ENCODE peak calls at places on chromosome 4, in seven cellular contexts. D, T, C, Y, V, Z and S are unnamed samples.

GRCh38 chr4:76754439-76754838 is 143.5 kb downstream of the SOWAHB start:
- DNase-seq in D (no peak), T (no peak), C (no peak), Y (no peak), V (no peak), Z (no peak), S (no peak)

GRCh38 chr4:145619639-145619996 is 433 bp downstream of the MMAA start:
- DNase-seq in D (no peak), T (peak; percentile 71), C (no peak), Y (no peak), V (peak; percentile 32), Z (no peak), S (no peak)

GRCh38 chr4:107220976-107221375 is 184.9 kb upstream of the DKK2 start:
- DNase-seq in D (no peak), T (peak; percentile 92), C (no peak), Y (no peak), V (no peak), Z (no peak), S (no peak)

GRCh38 chr4:74397748-74398426 is 32.9 kb downstream of the EREG start:
- DNase-seq in D (no peak), T (peak; percentile 29), C (no peak), Y (no peak), V (no peak), Z (no peak), S (peak; percentile 2)

GRCh38 chr4:68873218-68873502 is 57.4 kb downstream of the UGT2B10 start:
- DNase-seq in D (no peak), T (no peak), C (no peak), Y (no peak), V (no peak), Z (no peak), S (no peak)

GRCh38 chr4:2418652-2419571 is at the start of gene CFAP99:
- DNase-seq in D (peak; percentile 98), T (peak; percentile 97), C (peak; percentile 94), Y (peak; percentile 98), V (peak; percentile 93), Z (peak; percentile 98), S (peak; percentile 92)

GRCh38 chr4:13641084-13641483 is 13.6 kb upstream of the BOD1L1 start:
- DNase-seq in D (no peak), T (no peak), C (no peak), Y (no peak), V (no peak), Z (no peak), S (no peak)

GRCh38 chr4:3255611-3256186 is 6.7 kb downstream of the MSANTD1 start:
- DNase-seq in D (no peak), T (no peak), C (no peak), Y (no peak), V (no peak), Z (peak; percentile 53), S (no peak)

GRCh38 chr4:42371306-42372063 is 25.8 kb upstream of the SHISA3 start:
- DNase-seq in D (no peak), T (peak; percentile 51), C (peak; percentile 70), Y (peak; percentile 51), V (peak; percentile 67), Z (no peak), S (peak; percentile 52)

GRCh38 chr4:122826000-122826595 is 533 bp upstream of the FGF2 start:
- DNase-seq in D (no peak), T (no peak), C (no peak), Y (no peak), V (peak; percentile 14), Z (no peak), S (no peak)

GRCh38 chr4:24115101-24115500 is 225.3 kb upstream of the PPARGC1A start:
- DNase-seq in D (no peak), T (no peak), C (no peak), Y (no peak), V (no peak), Z (no peak), S (no peak)
- H3K4me3 ChIP-seq in D (no peak overlapping the region), T (no peak overlapping the region), C (no peak overlapping the region), Y (no peak overlapping the region), V (no peak overlapping the region), Z (no peak overlapping the region), S (no peak overlapping the region)

GRCh38 chr4:8759987-8760386 is 111.7 kb downstream of the HMX1 start:
- DNase-seq in D (no peak), T (no peak), C (no peak), Y (no peak), V (no peak), Z (peak; percentile 20), S (no peak)
- H3K4me3 ChIP-seq in D (no peak overlapping the region), T (no peak overlapping the region), C (no peak overlapping the region), Y (no peak overlapping the region), V (no peak overlapping the region), Z (no peak overlapping the region), S (no peak overlapping the region)

GRCh38 chr4:25213327-25213979 is 20.4 kb upstream of the PI4K2B start:
- DNase-seq in D (no peak), T (no peak), C (no peak), Y (no peak), V (no peak), Z (no peak), S (no peak)

GRCh38 chr4:25209702-25210101 is 24.1 kb upstream of the PI4K2B start:
- DNase-seq in D (no peak), T (no peak), C (no peak), Y (peak; percentile 71), V (no peak), Z (no peak), S (no peak)

GRCh38 chr4:25211721-25212120 is 22.1 kb upstream of the PI4K2B start:
- DNase-seq in D (no peak), T (no peak), C (no peak), Y (no peak), V (no peak), Z (no peak), S (no peak)

GRCh38 chr4:25212822-25213221 is 21.0 kb upstream of the PI4K2B start:
- DNase-seq in D (no peak), T (no peak), C (no peak), Y (no peak), V (no peak), Z (no peak), S (no peak)

DNA sequence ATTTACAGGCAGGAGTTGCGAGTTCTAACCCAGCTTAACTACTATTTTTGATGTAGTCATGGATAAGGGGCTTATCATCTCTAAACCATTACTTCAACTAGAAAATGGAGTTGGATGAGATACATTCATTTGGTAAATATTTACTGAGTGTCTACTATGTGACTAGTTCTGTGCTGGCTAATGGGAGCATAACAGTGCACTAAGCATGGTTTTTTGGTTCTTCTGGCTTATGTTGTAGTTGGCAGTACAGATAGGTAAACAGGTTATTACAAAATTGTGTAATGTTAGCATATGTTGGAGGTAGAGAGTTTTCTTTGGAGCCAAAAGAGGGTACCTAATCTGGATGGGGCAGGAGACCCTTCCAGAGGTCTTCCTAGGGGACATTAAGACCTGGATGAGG is 25.8 kb upstream of the PI4K2B start:
- DNase-seq in D (no peak), T (no peak), C (no peak), Y (no peak), V (no peak), Z (no peak), S (no peak)
- H3K4me3 ChIP-seq in D (no peak overlapping the region), T (no peak overlapping the region), C (no peak overlapping the region), Y (no peak overlapping the region), V (no peak overlapping the region), Z (no peak overlapping the region), S (no peak overlapping the region)

GRCh38 chr4:102557636-102558035 is 56.5 kb downstream of the NFKB1 start:
- DNase-seq in D (no peak), T (no peak), C (no peak), Y (no peak), V (no peak), Z (no peak), S (no peak)

GRCh38 chr4:102560743-102561341 is 59.7 kb downstream of the NFKB1 start:
- DNase-seq in D (no peak), T (no peak), C (no peak), Y (no peak), V (no peak), Z (no peak), S (no peak)

GRCh38 chr4:102562995-102563394 is 61.8 kb downstream of the NFKB1 start:
- DNase-seq in D (no peak), T (peak; percentile 27), C (peak; percentile 29), Y (no peak), V (no peak), Z (no peak), S (no peak)

GRCh38 chr4:102564399-102564921 is 63.3 kb downstream of the NFKB1 start:
- DNase-seq in D (no peak), T (no peak), C (peak; percentile 83), Y (no peak), V (peak; percentile 67), Z (no peak), S (no peak)

GRCh38 chr4:102560115-102560514 is 59.0 kb downstream of the NFKB1 start:
- DNase-seq in D (no peak), T (no peak), C (no peak), Y (no peak), V (no peak), Z (no peak), S (no peak)
- H3K4me3 ChIP-seq in D (peak overlapping the region; percentile 20), T (no peak overlapping the region), C (no peak overlapping the region), Y (no peak overlapping the region), V (no peak overlapping the region), Z (no peak overlapping the region), S (no peak overlapping the region)

DNA sequence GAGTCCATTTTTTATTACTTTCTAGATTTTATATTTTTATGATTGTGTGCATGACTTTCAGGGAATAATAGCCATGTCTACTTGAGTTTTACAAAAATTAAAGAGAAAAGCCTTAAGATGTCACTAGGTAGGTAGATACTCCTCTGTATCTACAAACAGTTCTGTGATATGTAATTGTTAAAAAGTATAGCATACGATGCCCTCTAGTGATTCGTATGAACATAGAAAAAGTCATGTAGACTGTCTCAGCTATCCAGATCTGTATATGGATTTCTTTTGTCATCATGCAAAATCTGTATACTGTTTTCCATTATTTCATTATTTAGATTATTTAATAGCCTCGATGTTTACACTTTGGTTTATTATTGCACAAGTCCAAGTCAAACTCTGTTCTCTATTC is 856.6 kb downstream of the CENPC start:
- DNase-seq in D (no peak), T (peak; percentile 68), C (peak; percentile 59), Y (no peak), V (no peak), Z (no peak), S (no peak)
- H3K4me3 ChIP-seq in D (no peak overlapping the region), T (no peak overlapping the region), C (no peak overlapping the region), Y (no peak overlapping the region), V (no peak overlapping the region), Z (no peak overlapping the region), S (no peak overlapping the region)

DNA sequence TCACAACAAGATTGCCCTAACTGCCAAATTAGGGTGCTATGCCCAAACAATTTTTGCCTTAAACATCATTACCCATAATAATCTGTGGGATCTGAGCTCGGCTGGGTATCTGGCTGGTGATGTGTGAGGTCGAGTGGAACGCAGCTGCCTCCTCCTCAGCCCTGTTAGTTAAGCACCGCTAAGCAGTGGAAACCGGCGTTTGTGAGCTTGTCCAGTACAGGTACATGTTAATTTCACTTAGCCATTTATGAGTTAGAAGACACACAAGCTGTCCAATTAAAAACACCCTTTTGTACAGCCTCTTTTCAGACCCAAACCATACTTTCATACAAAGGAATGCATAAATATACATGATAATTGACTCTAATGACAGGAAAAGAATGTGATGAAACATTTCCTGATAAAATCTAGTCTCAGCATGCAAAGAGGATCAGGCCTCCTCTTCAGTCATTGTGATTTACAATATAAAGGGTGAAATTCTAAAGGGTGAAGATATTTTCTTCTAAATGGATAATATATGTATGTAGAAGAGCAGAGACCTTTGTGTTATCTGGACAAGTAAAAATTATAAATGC is 163.6 kb upstream of the FAT1 start:
- DNase-seq in D (no peak), T (peak; percentile 20), C (no peak), Y (peak; percentile 39), V (no peak), Z (no peak), S (no peak)
- H3K4me3 ChIP-seq in D (no peak overlapping the region), T (no peak overlapping the region), C (no peak overlapping the region), Y (no peak overlapping the region), V (no peak overlapping the region), Z (no peak overlapping the region), S (no peak overlapping the region)